ENCODE peak calls at places on chromosomes 7 and 10, in six cellular contexts. R is skeletal muscle cell, K is A549, Q is adrenal gland, L is upper lobe of right lung, U is GM06990. X is an unnamed sample.

GRCh38 chr7:142385528-142386340 is 127.9 kb upstream of the PRSS58 start:
- DNase-seq in L (no peak), K (peak), Q (peak), R (peak), U (no peak), X (no peak)

GRCh38 chr10:88080213-88080612 is 216.8 kb downstream of the PTEN start:
- DNase-seq in U (peak), L (no peak), Q (no peak), K (peak), R (no peak), X (peak)

GRCh38 chr7:106562711-106563366 is 98.1 kb downstream of the CCDC71L start:
- DNase-seq in K (no peak), Q (no peak), L (no peak), U (no peak), R (no peak), X (no peak)

GRCh38 chr7:16450366-16450765 is 15.2 kb downstream of the SOSTDC1 start:
- DNase-seq in K (no peak), Q (no peak), L (no peak), R (no peak), U (no peak), X (no peak)

GRCh38 chr7:86745019-86745745 is 101.5 kb downstream of the GRM3 start:
- DNase-seq in U (no peak), L (no peak), Q (no peak), R (no peak), K (no peak), X (no peak)

GRCh38 chr7:17134786-17135185 is 163.7 kb upstream of the AHR start:
- DNase-seq in R (no peak), L (no peak), Q (no peak), K (no peak), U (peak), X (no peak)

GRCh38 chr10:128998101-128998500 is 468.9 kb upstream of the MGMT start:
- DNase-seq in U (no peak), L (no peak), Q (no peak), R (no peak), K (no peak), X (no peak)

GRCh38 chr10:3813986-3814831 is 29.2 kb upstream of the KLF6 start:
- DNase-seq in R (no peak), L (no peak), K (no peak), Q (no peak), U (no peak), X (no peak)

GRCh38 chr7:99141756-99142726 is 1.9 kb downstream of the SMURF1 start:
- DNase-seq in L (peak), Q (peak), R (no peak), U (peak), K (peak), X (peak)

GRCh38 chr7:34136698-34137097 is 231.4 kb downstream of the BMPER start:
- DNase-seq in K (no peak), L (no peak), Q (no peak), R (no peak), U (no peak), X (no peak)

GRCh38 chr10:74207681-74208080 is 56.7 kb downstream of the ADK start:
- DNase-seq in K (no peak), U (no peak), L (no peak), Q (no peak), R (no peak), X (no peak)

GRCh38 chr7:112554591-112554990 is 73.8 kb downstream of the LSMEM1 start:
- DNase-seq in K (no peak), Q (no peak), L (no peak), R (no peak), U (no peak), X (no peak)

GRCh38 chr7:17275749-17276671 is 22.4 kb upstream of the AHR start:
- DNase-seq in Q (no peak), U (no peak), L (no peak), R (peak), K (peak), X (peak)

GRCh38 chr7:78019457-78020130 is 221.0 kb downstream of the PHTF2 start:
- DNase-seq in L (peak), K (peak), Q (peak), U (peak), R (peak), X (peak)

GRCh38 chr7:18680576-18680975 is 185.0 kb downstream of the HDAC9 start:
- DNase-seq in U (no peak), Q (no peak), L (no peak), R (no peak), K (no peak), X (no peak)

GRCh38 chr7:92108821-92109220 is 25.5 kb downstream of the CYP51A1 start:
- DNase-seq in K (no peak), Q (no peak), U (no peak), R (no peak), L (no peak), X (no peak)

GRCh38 chr10:3926675-3927525 is 141.9 kb upstream of the KLF6 start:
- DNase-seq in U (no peak), K (no peak), L (no peak), Q (no peak), R (no peak), X (no peak)

GRCh38 chr10:101965075-101965765 is 90.8 kb downstream of the ARMH3 start:
- DNase-seq in R (no peak), U (no peak), K (no peak), Q (no peak), L (no peak), X (no peak)

GRCh38 chr7:112708236-112708635 is 82.0 kb downstream of the TMEM168 start:
- DNase-seq in U (no peak), L (no peak), R (no peak), Q (no peak), K (no peak), X (no peak)

GRCh38 chr10:51083280-51083986 is 9.1 kb downstream of the PRKG1 start:
- DNase-seq in L (no peak), K (no peak), Q (no peak), R (no peak), U (no peak), X (no peak)

GRCh38 chr7:5424689-5425506 is 1.3 kb upstream of the TNRC18 start:
- DNase-seq in Q (peak), K (no peak), L (peak), R (no peak), U (no peak), X (no peak)

GRCh38 chr7:73351447-73352167 is 23.6 kb downstream of the FKBP6 start:
- DNase-seq in U (no peak), R (no peak), Q (no peak), K (no peak), L (no peak), X (no peak)

GRCh38 chr10:30736685-30737232 is 107.2 kb upstream of the LYZL2 start:
- DNase-seq in K (peak), L (no peak), R (peak), Q (no peak), U (peak), X (peak)

GRCh38 chr7:138625849-138626230 is 75.3 kb downstream of the SVOPL start:
- DNase-seq in R (no peak), U (no peak), K (no peak), Q (no peak), L (no peak), X (no peak)

GRCh38 chr7:85833071-85833470 is 646.2 kb upstream of the SEMA3D start:
- DNase-seq in K (no peak), L (no peak), Q (no peak), U (no peak), R (peak), X (no peak)

GRCh38 chr10:3935141-3935540 is 150.1 kb upstream of the KLF6 start:
- DNase-seq in U (peak), R (peak), Q (no peak), L (no peak), K (no peak), X (peak)

GRCh38 chr10:2921956-2922680 is 145.2 kb upstream of the PFKP start:
- DNase-seq in K (peak), U (no peak), Q (no peak), L (no peak), R (no peak), X (no peak)

GRCh38 chr7:99789441-99790070 is 5.6 kb upstream of the CYP3A4 start:
- DNase-seq in Q (no peak), K (no peak), R (peak), U (no peak), L (no peak), X (no peak)

GRCh38 chr10:114045738-114046458 is 2.2 kb downstream of the ADRB1 start:
- DNase-seq in Q (no peak), R (no peak), L (no peak), K (no peak), U (no peak), X (no peak)

GRCh38 chr10:48684792-48685651 is at the start of gene WDFY4:
- DNase-seq in L (peak), Q (peak), U (peak), R (no peak), K (no peak), X (no peak)

GRCh38 chr10:48685731-48686130 is 1.1 kb downstream of the WDFY4 start:
- DNase-seq in K (no peak), Q (no peak), U (no peak), L (no peak), R (no peak), X (no peak)

GRCh38 chr10:48683893-48684292 is 780 bp upstream of the WDFY4 start:
- DNase-seq in R (no peak), L (no peak), Q (no peak), U (peak), K (no peak), X (peak)

GRCh38 chr10:48683424-48683823 is 1.2 kb upstream of the WDFY4 start:
- DNase-seq in R (no peak), Q (no peak), K (no peak), U (no peak), L (no peak), X (no peak)

GRCh38 chr10:48684463-48684791 is 246 bp upstream of the WDFY4 start:
- DNase-seq in L (peak), Q (no peak), R (no peak), U (no peak), K (no peak), X (no peak)
- H3K4me3 ChIP-seq in L (no peak), Q (no peak), R (no peak), U (peak), K (no peak), X (no peak)

GRCh38 chr7:84640637-84641036 is 446.0 kb upstream of the SEMA3A start:
- DNase-seq in Q (no peak), K (no peak), L (no peak), U (no peak), R (no peak), X (no peak)
- H3K4me3 ChIP-seq in Q (no peak), K (no peak), L (no peak), U (no peak), R (no peak), X (no peak)

GRCh38 chr10:77746313-77746712 is 108.7 kb upstream of the KCNMA1 start:
- DNase-seq in L (no peak), U (no peak), Q (no peak), R (peak), K (no peak), X (no peak)
- H3K4me3 ChIP-seq in L (no peak), U (no peak), Q (no peak), R (no peak), K (no peak), X (no peak)

DNA sequence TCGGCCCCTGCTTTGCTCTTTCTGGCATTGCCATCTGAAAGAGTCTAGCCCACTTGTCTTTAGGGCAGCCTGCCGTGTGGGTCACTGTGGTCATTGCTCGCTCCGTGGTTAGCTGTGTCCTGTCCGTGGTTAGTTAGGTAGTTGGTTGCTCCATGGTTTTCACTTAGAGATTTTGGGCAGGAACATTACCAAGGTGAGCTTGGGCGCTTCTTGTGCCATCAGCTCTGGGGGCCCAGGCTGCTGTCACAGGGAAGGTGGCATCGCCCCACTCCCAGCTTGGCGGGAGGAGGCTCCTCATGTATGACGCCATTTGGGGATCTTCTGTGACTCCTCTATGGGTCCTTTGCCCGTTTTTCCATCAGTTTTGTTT is 53.1 kb downstream of the INPP5A start:
- DNase-seq in Q (no peak), R (no peak), K (no peak), L (no peak), U (no peak), X (no peak)
- H3K4me3 ChIP-seq in Q (no peak), R (no peak), K (no peak), L (no peak), U (no peak), X (no peak)

GRCh38 chr7:27105161-27106122 is 3.0 kb upstream of the HOXA2 start:
- DNase-seq in Q (no peak), L (no peak), R (no peak), U (no peak), K (no peak), X (no peak)
- H3K4me3 ChIP-seq in Q (no peak), L (peak), R (no peak), U (no peak), K (no peak), X (peak)

GRCh38 chr10:110650265-110650668 is 6.1 kb downstream of the RBM20 start:
- DNase-seq in L (no peak), R (no peak), U (no peak), K (no peak), Q (no peak), X (no peak)
- H3K4me3 ChIP-seq in L (no peak), R (no peak), U (no peak), K (no peak), Q (no peak), X (no peak)

DNA sequence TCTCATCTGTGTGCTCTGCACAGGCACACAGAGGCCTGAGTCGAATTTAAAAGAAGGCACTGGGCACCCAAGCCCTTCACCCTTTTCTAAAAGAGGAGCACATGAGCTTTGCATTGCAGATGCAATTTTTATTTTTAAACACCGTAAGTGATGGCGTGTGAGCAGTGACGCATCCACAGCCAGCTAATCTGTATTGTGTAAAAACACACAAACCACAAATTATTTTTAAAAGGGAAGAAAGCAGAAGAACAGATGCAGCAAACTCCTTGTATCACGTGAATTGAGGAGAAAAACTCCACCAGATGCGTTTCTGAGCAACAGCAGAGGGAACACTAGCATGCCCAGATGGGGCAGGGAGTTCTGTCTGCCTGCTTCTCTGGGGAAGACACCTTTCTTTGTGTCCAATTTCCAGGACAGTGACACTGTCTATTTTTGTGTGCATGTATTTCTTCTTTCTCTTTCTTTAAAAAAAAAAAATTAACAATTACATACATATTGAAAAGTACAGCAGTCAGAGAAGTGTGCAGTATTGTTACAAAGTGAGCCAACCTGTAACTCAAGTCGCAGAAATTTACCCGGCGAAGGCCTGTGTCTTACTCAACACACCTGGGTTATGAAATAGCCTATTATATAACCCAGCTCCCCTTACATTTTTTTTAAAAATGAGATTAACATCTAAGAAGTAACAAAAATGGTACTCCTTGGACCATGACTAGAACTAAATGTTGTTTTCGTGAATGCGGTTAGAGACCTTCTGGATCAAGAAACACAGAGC is 39.2 kb downstream of the EEPD1 start:
- DNase-seq in K (no peak), U (no peak), R (peak), Q (no peak), L (no peak), X (no peak)
- H3K4me3 ChIP-seq in K (no peak), U (no peak), R (no peak), Q (no peak), L (no peak), X (no peak)

X was measured in epithelial cell of proximal tubule.